ENCODE peak calls at places on chromosomes 11 and 22, in five cellular contexts. B, J, Y, A and Q are unnamed samples.

GRCh38 chr11:69308531-69308930 is 14.6 kb downstream of the MYEOV start:
- DNase-seq in A (no peak), B (no peak), Y (no peak), J (no peak), Q (no peak)

GRCh38 chr11:131561486-131561885 is 191.1 kb downstream of the NTM start:
- DNase-seq in Y (no peak), J (no peak), B (no peak), A (no peak), Q (no peak)

GRCh38 chr11:35553831-35554230 is 28.4 kb upstream of the PAMR1 start:
- DNase-seq in Y (no peak), B (no peak), J (no peak), A (peak), Q (no peak)

GRCh38 chr11:70481625-70482528 is 83.5 kb downstream of the CTTN start:
- DNase-seq in Y (peak), J (no peak), B (no peak), A (no peak), Q (no peak)

GRCh38 chr11:27392715-27393114 is 29.7 kb upstream of the CCDC34 start:
- DNase-seq in B (no peak), Y (no peak), A (no peak), J (no peak), Q (no peak)

GRCh38 chr11:46272816-46273427 is 4.5 kb upstream of the CREB3L1 start:
- DNase-seq in A (no peak), J (no peak), B (no peak), Y (peak), Q (peak)

GRCh38 chr11:45048870-45049825 is 97.3 kb upstream of the PRDM11 start:
- DNase-seq in Y (no peak), A (no peak), J (no peak), B (no peak), Q (no peak)

GRCh38 chr11:34343153-34343552 is 14.7 kb downstream of the ABTB2 start:
- DNase-seq in Y (no peak), A (no peak), J (no peak), B (no peak), Q (no peak)

GRCh38 chr22:26321469-26321913 is 107.6 kb upstream of the ASPHD2 start:
- DNase-seq in Y (peak), B (no peak), A (peak), J (no peak), Q (no peak)

GRCh38 chr11:111623527-111624030 is 21.3 kb downstream of the SIK2 start:
- DNase-seq in A (no peak), J (no peak), B (no peak), Y (no peak), Q (no peak)

GRCh38 chr22:28943501-28943879 is 60.1 kb downstream of the ZNRF3 start:
- DNase-seq in J (no peak), A (no peak), Y (no peak), B (no peak), Q (no peak)

GRCh38 chr11:133842053-133842452 is 3.3 kb downstream of the SPATA19 start:
- DNase-seq in Y (no peak), J (no peak), B (no peak), A (no peak), Q (no peak)

GRCh38 chr22:24427500-24428164 is at the start of gene ADORA2A:
- DNase-seq in A (no peak), B (peak), J (peak), Y (peak), Q (peak)

GRCh38 chr22:41030891-41031290 is 61.5 kb upstream of the EP300 start:
- DNase-seq in J (no peak), B (no peak), A (no peak), Y (no peak), Q (no peak)

GRCh38 chr11:4455439-4455838 is 6.3 kb downstream of the OR52K2 start:
- DNase-seq in B (no peak), Y (no peak), J (no peak), A (no peak), Q (no peak)

GRCh38 chr11:12128191-12128841 is 17.9 kb downstream of the MICAL2 start:
- DNase-seq in Y (no peak), A (no peak), B (no peak), J (no peak), Q (no peak)

GRCh38 chr11:33598426-33599069 is 102.1 kb downstream of the C11orf91 start:
- DNase-seq in Y (no peak), A (no peak), B (no peak), J (no peak), Q (no peak)

GRCh38 chr11:111387318-111387863 is 8.3 kb upstream of the POU2AF1 start:
- DNase-seq in A (no peak), B (no peak), Y (peak), J (no peak), Q (no peak)

GRCh38 chr22:35322126-35322525 is 22.4 kb downstream of the TOM1 start:
- DNase-seq in Y (peak), A (no peak), J (no peak), B (no peak), Q (no peak)

GRCh38 chr11:35632301-35632700 is 14.0 kb downstream of the FJX1 start:
- DNase-seq in A (no peak), J (no peak), B (no peak), Y (no peak), Q (no peak)

GRCh38 chr22:26956346-26956745 is 299.0 kb downstream of the MIAT start:
- DNase-seq in J (no peak), Y (no peak), A (no peak), B (no peak), Q (no peak)

GRCh38 chr11:68960299-68961071 is 20.3 kb downstream of the MRGPRD start:
- DNase-seq in A (no peak), Y (no peak), J (no peak), B (no peak), Q (no peak)

GRCh38 chr11:128463386-128463829 is 124.0 kb downstream of the ETS1 start:
- DNase-seq in J (no peak), B (no peak), Y (peak), A (no peak), Q (no peak)

GRCh38 chr11:109037856-109038780 is 373.2 kb downstream of the DDX10 start:
- DNase-seq in J (no peak), B (no peak), A (no peak), Y (no peak), Q (no peak)

GRCh38 chr11:46429709-46430108 is 38.1 kb upstream of the CHRM4 start:
- DNase-seq in Y (no peak), A (no peak), B (no peak), J (no peak), Q (no peak)

GRCh38 chr11:117096140-117096972 is 1.9 kb downstream of the SIK3 start:
- DNase-seq in B (peak), A (no peak), Y (no peak), J (peak), Q (peak)

GRCh38 chr11:83157755-83158473 is 983 bp downstream of the PCF11 start:
- DNase-seq in J (peak), B (peak), Y (peak), A (no peak), Q (peak)

GRCh38 chr11:109695696-109696095 is 273.7 kb downstream of the C11orf87 start:
- DNase-seq in Y (no peak), A (no peak), J (no peak), B (no peak), Q (no peak)

GRCh38 chr11:80462211-80462610 is 1021.4 kb upstream of the TENM4 start:
- DNase-seq in B (no peak), A (no peak), Y (no peak), J (no peak), Q (no peak)

GRCh38 chr22:49209452-49210195 is 618.0 kb downstream of the BRD1 start:
- DNase-seq in B (no peak), Y (no peak), A (no peak), J (no peak), Q (no peak)

GRCh38 chr11:72623052-72623451 is 51.2 kb downstream of the PDE2A start:
- DNase-seq in A (no peak), Y (no peak), B (no peak), J (no peak), Q (no peak)

GRCh38 chr22:45238431-45239377 is 2.0 kb downstream of the KIAA0930 start:
- DNase-seq in J (no peak), A (no peak), B (no peak), Y (no peak), Q (no peak)
- H3K4me3 ChIP-seq in J (peak), A (peak), B (no peak), Y (no peak), Q (peak)

GRCh38 chr11:19597194-19597593 is 115.4 kb upstream of the NAV2 start:
- DNase-seq in A (peak), J (no peak), B (no peak), Y (no peak), Q (no peak)

GRCh38 chr11:19598456-19598855 is 114.2 kb upstream of the NAV2 start:
- DNase-seq in A (no peak), J (no peak), Y (no peak), B (no peak), Q (no peak)

GRCh38 chr11:19601235-19601634 is 111.4 kb upstream of the NAV2 start:
- DNase-seq in A (no peak), B (no peak), J (no peak), Y (no peak), Q (no peak)

GRCh38 chr11:19597876-19598275 is 114.8 kb upstream of the NAV2 start:
- DNase-seq in J (no peak), A (no peak), Y (no peak), B (no peak), Q (no peak)

DNA sequence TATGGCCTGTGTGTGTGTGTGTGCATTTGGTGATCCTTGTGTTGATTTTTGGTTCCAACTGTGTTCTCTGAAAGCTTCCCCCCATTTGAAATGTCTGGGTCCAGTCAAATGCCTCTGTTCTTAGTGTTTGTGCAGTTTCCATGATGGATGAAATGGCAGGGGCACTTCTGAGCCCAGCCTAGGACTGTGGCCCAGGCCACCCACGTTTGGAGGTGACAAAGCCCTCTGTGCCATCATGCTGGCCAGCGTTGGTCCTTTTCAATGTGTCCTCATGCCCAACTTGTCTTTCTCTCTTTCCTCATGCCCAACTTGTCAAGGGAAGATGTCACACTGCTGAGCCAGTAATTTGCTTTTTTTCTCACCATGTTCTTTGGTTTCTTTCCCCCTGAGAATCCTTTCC is 113.8 kb upstream of the NAV2 start:
- DNase-seq in A (no peak), J (no peak), Y (no peak), B (no peak), Q (no peak)
- H3K4me3 ChIP-seq in A (no peak), J (no peak), Y (no peak), B (no peak), Q (no peak)

DNA sequence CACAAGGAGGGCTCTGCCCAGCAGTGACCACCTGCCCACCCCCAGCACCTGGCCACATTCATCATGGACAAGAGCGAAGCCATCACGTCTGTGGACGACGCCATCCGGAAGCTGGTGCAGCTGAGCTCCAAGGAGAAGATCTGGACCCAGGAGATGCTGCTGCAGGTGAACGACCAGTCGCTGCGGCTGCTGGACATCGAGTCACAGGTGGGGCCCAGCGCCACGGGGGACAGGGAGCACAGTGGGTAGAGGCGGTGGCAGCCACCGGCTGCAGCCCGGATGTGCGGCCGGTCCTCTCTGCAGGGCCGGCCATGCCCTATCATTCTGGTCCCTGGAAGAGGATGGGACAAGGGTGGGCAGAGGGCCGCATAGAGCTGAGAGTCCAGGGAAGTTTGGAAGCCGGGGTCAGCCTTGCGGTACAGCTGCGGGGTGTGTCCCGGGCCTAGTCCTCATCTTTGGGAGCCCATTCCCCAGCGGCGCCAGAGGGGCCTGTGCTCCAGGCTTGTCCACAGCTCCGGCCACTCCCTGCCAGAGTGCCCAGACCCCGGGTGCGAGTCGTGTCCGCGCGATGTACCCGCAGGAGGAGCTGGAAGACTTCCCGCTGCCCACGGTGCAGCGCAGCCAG is 14.1 kb downstream of the EPS8L2 start:
- DNase-seq in A (no peak), J (no peak), Y (no peak), B (no peak), Q (no peak)
- H3K4me3 ChIP-seq in A (no peak), J (peak), Y (no peak), B (no peak), Q (no peak)

GRCh38 chr11:1484061-1484671 is 2.4 kb downstream of the MOB2 start:
- DNase-seq in B (no peak), Y (no peak), A (no peak), J (no peak), Q (no peak)

GRCh38 chr11:1486054-1486825 is at the start of gene MOB2:
- DNase-seq in Y (peak), A (no peak), B (no peak), J (no peak), Q (no peak)

GRCh38 chr11:1487091-1487850 is 692 bp upstream of the MOB2 start:
- DNase-seq in A (no peak), B (no peak), J (no peak), Y (peak), Q (no peak)

GRCh38 chr11:1484716-1485503 is 1.7 kb downstream of the MOB2 start:
- DNase-seq in B (no peak), A (no peak), Y (peak), J (no peak), Q (no peak)

GRCh38 chr11:1485504-1485885 is 1.1 kb downstream of the MOB2 start:
- DNase-seq in B (no peak), Y (peak), A (no peak), J (no peak), Q (no peak)
- H3K4me3 ChIP-seq in B (no peak), Y (peak), A (no peak), J (no peak), Q (no peak)